ENCODE peak calls at places on chromosomes 11 and 22, in four cellular contexts. K is NCI-H1694 treated with DMSO at 0.1 percent for 48 hours, G is Peyer's patch, S is AG08396. Q is an unnamed sample.

GRCh38 chr11:43399983-43400630 is 41.4 kb downstream of the TTC17 start:
- DNase-seq in K (no peak), G (no peak), S (no peak), Q (no peak)

GRCh38 chr11:110082899-110083298 is 10.3 kb upstream of the ZC3H12C start:
- DNase-seq in K (no peak), G (no peak), S (no peak), Q (no peak)

GRCh38 chr11:100561325-100561724 is 125.8 kb upstream of the ARHGAP42 start:
- DNase-seq in K (no peak), G (no peak), S (no peak), Q (no peak)

GRCh38 chr11:19995131-19995530 is 165.1 kb downstream of the DBX1 start:
- DNase-seq in K (no peak), G (peak; percentile 60), S (peak; percentile 67), Q (no peak)

GRCh38 chr11:70078095-70078795 is at the start of gene ANO1:
- DNase-seq in K (no peak), G (no peak), S (peak; percentile 73), Q (peak; percentile 53)

GRCh38 chr11:70343631-70344030 is 54.7 kb upstream of the CTTN start:
- DNase-seq in K (no peak), G (no peak), S (no peak), Q (no peak)

GRCh38 chr11:123186291-123186690 is 8.8 kb downstream of the CLMP start:
- DNase-seq in K (no peak), G (no peak), S (no peak), Q (no peak)

GRCh38 chr22:49609207-49609876 is 218.3 kb downstream of the BRD1 start:
- DNase-seq in K (no peak), G (no peak), S (no peak), Q (no peak)

GRCh38 chr11:134592391-134592990 is 180.4 kb upstream of the B3GAT1 start:
- DNase-seq in K (peak; percentile 25), G (peak; percentile 76), S (no peak), Q (no peak)

GRCh38 chr11:77055913-77056312 is 10.9 kb upstream of the CAPN5 start:
- DNase-seq in K (no peak), G (no peak), S (no peak), Q (peak; percentile 48)

GRCh38 chr11:100808904-100809491 is 121.9 kb downstream of the ARHGAP42 start:
- DNase-seq in K (no peak), G (no peak), S (no peak), Q (no peak)